ENCODE peak calls at places on chromosome 13, in six cellular contexts. One of them, this sample, is unnamed.

GRCh38 chr13:99803141-99803540 is 168.4 kb downstream of the ZIC5 start:
- DNase-seq in HS-27A: no peak
- DNase-seq in fibroblast of pulmonary artery: no peak
- DNase-seq in AG10803: no peak
- DNase-seq in CD8-positive, alpha-beta T cell: no peak
- DNase-seq in MG63: no peak
- DNase-seq in this sample: no peak

GRCh38 chr13:40812724-40813445 is 23.5 kb downstream of the SLC25A15 start:
- DNase-seq in HS-27A: no peak
- DNase-seq in AG10803: no peak
- DNase-seq in fibroblast of pulmonary artery: no peak
- DNase-seq in CD8-positive, alpha-beta T cell: no peak
- DNase-seq in MG63: no peak
- DNase-seq in this sample: no peak

GRCh38 chr13:89458456-89458855 is 1787.3 kb downstream of the SLITRK5 start:
- DNase-seq in MG63: no peak
- DNase-seq in fibroblast of pulmonary artery: no peak
- DNase-seq in HS-27A: no peak
- DNase-seq in AG10803: peak
- DNase-seq in CD8-positive, alpha-beta T cell: no peak
- DNase-seq in this sample: no peak

GRCh38 chr13:42991892-42992584 is at the start of gene EPSTI1:
- DNase-seq in CD8-positive, alpha-beta T cell: peak
- DNase-seq in fibroblast of pulmonary artery: peak
- DNase-seq in MG63: peak
- DNase-seq in HS-27A: no peak
- DNase-seq in AG10803: peak
- DNase-seq in this sample: peak

GRCh38 chr13:20182231-20182846 is 10.4 kb downstream of the GJB2 start:
- DNase-seq in CD8-positive, alpha-beta T cell: peak
- DNase-seq in fibroblast of pulmonary artery: peak
- DNase-seq in HS-27A: no peak
- DNase-seq in AG10803: peak
- DNase-seq in MG63: peak
- DNase-seq in this sample: peak

GRCh38 chr13:98420560-98421175 is 156.2 kb downstream of the STK24 start:
- DNase-seq in HS-27A: no peak
- DNase-seq in CD8-positive, alpha-beta T cell: no peak
- DNase-seq in fibroblast of pulmonary artery: no peak
- DNase-seq in AG10803: no peak
- DNase-seq in MG63: no peak
- DNase-seq in this sample: no peak

GRCh38 chr13:35818577-35819165 is 312.5 kb downstream of the DCLK1 start:
- DNase-seq in CD8-positive, alpha-beta T cell: no peak
- DNase-seq in HS-27A: no peak
- DNase-seq in MG63: no peak
- DNase-seq in fibroblast of pulmonary artery: peak
- DNase-seq in AG10803: peak
- DNase-seq in this sample: no peak

GRCh38 chr13:44096906-44097305 is 217.2 kb downstream of the LACC1 start:
- DNase-seq in fibroblast of pulmonary artery: no peak
- DNase-seq in HS-27A: no peak
- DNase-seq in AG10803: no peak
- DNase-seq in CD8-positive, alpha-beta T cell: no peak
- DNase-seq in MG63: no peak
- DNase-seq in this sample: no peak

GRCh38 chr13:99758465-99759162 is 213.0 kb downstream of the ZIC5 start:
- DNase-seq in MG63: no peak
- DNase-seq in HS-27A: no peak
- DNase-seq in CD8-positive, alpha-beta T cell: no peak
- DNase-seq in fibroblast of pulmonary artery: no peak
- DNase-seq in AG10803: no peak
- DNase-seq in this sample: no peak

GRCh38 chr13:26468203-26468602 is 89.3 kb upstream of the WASF3 start:
- DNase-seq in fibroblast of pulmonary artery: no peak
- DNase-seq in CD8-positive, alpha-beta T cell: no peak
- DNase-seq in AG10803: no peak
- DNase-seq in HS-27A: no peak
- DNase-seq in MG63: peak
- DNase-seq in this sample: no peak

GRCh38 chr13:59677966-59678814 is 485.5 kb downstream of the DIAPH3 start:
- DNase-seq in MG63: no peak
- DNase-seq in AG10803: peak
- DNase-seq in CD8-positive, alpha-beta T cell: no peak
- DNase-seq in fibroblast of pulmonary artery: peak
- DNase-seq in HS-27A: peak
- DNase-seq in this sample: no peak

GRCh38 chr13:92317066-92317465 is 909.5 kb upstream of the GPC6 start:
- DNase-seq in fibroblast of pulmonary artery: peak
- DNase-seq in MG63: peak
- DNase-seq in HS-27A: peak
- DNase-seq in AG10803: no peak
- DNase-seq in CD8-positive, alpha-beta T cell: no peak
- DNase-seq in this sample: no peak

GRCh38 chr13:102561933-102562332 is 34.9 kb upstream of the TPP2 start:
- DNase-seq in HS-27A: no peak
- DNase-seq in CD8-positive, alpha-beta T cell: no peak
- DNase-seq in AG10803: no peak
- DNase-seq in MG63: no peak
- DNase-seq in fibroblast of pulmonary artery: no peak
- DNase-seq in this sample: no peak

GRCh38 chr13:22933571-22934181 is 247.1 kb upstream of the SGCG start:
- DNase-seq in fibroblast of pulmonary artery: no peak
- DNase-seq in AG10803: no peak
- DNase-seq in CD8-positive, alpha-beta T cell: no peak
- DNase-seq in HS-27A: no peak
- DNase-seq in MG63: no peak
- DNase-seq in this sample: no peak

GRCh38 chr13:60009300-60010248 is 154.2 kb downstream of the DIAPH3 start:
- DNase-seq in HS-27A: no peak
- DNase-seq in AG10803: no peak
- DNase-seq in CD8-positive, alpha-beta T cell: no peak
- DNase-seq in fibroblast of pulmonary artery: no peak
- DNase-seq in MG63: no peak
- DNase-seq in this sample: no peak

GRCh38 chr13:91725646-91726045 is 327.2 kb downstream of the GPC5 start:
- DNase-seq in HS-27A: no peak
- DNase-seq in MG63: no peak
- DNase-seq in CD8-positive, alpha-beta T cell: no peak
- DNase-seq in AG10803: no peak
- DNase-seq in fibroblast of pulmonary artery: no peak
- DNase-seq in this sample: no peak